ENCODE peak calls at places on chromosomes 5 and 9, in five cellular contexts. Z is upper lobe of left lung, E is trophoblast cell, H is body of pancreas, L is Caco-2. O is an unnamed sample. For H3K36me3, the result is how much of the 10 kb centered on the place peaks cover.

GRCh38 chr5:164051745-164052144 is 546.3 kb downstream of the MAT2B start:
- DNase-seq in Z (no peak), E (no peak), H (no peak), L (no peak), O (no peak)

GRCh38 chr5:111075520-111075919 is 4.0 kb downstream of the TSLP start:
- DNase-seq in Z (no peak), E (no peak), H (no peak), L (no peak), O (no peak)

GRCh38 chr9:101469026-101469425 is 33.5 kb upstream of the ALDOB start:
- DNase-seq in Z (no peak), E (no peak), H (no peak), L (no peak), O (no peak)

GRCh38 chr5:167295686-167296015 is 995.8 kb upstream of the WWC1 start:
- DNase-seq in Z (no peak), E (no peak), H (no peak), L (no peak), O (no peak)

GRCh38 chr9:131008563-131008908 is 438 bp upstream of the LAMC3 start:
- DNase-seq in Z (no peak), E (no peak), H (no peak), L (no peak), O (no peak)

GRCh38 chr9:124780060-124780756 is 3.3 kb downstream of the OLFML2A start:
- DNase-seq in Z (no peak), E (no peak), H (no peak), L (no peak), O (no peak)

GRCh38 chr5:151179489-151179840 is 21.9 kb upstream of the ANXA6 start:
- DNase-seq in Z (no peak), E (no peak), H (no peak), L (no peak), O (no peak)

GRCh38 chr5:103847060-103847459 is 284.5 kb upstream of the NUDT12 start:
- DNase-seq in Z (no peak), E (no peak), H (no peak), L (no peak), O (no peak)

GRCh38 chr5:74648835-74649286 is 8.3 kb upstream of the ENC1 start:
- DNase-seq in Z (no peak), E (peak), H (peak), L (peak), O (no peak)

GRCh38 chr5:142586552-142586951 is 99.3 kb downstream of the FGF1 start:
- DNase-seq in Z (no peak), E (no peak), H (no peak), L (no peak), O (no peak)

DNA sequence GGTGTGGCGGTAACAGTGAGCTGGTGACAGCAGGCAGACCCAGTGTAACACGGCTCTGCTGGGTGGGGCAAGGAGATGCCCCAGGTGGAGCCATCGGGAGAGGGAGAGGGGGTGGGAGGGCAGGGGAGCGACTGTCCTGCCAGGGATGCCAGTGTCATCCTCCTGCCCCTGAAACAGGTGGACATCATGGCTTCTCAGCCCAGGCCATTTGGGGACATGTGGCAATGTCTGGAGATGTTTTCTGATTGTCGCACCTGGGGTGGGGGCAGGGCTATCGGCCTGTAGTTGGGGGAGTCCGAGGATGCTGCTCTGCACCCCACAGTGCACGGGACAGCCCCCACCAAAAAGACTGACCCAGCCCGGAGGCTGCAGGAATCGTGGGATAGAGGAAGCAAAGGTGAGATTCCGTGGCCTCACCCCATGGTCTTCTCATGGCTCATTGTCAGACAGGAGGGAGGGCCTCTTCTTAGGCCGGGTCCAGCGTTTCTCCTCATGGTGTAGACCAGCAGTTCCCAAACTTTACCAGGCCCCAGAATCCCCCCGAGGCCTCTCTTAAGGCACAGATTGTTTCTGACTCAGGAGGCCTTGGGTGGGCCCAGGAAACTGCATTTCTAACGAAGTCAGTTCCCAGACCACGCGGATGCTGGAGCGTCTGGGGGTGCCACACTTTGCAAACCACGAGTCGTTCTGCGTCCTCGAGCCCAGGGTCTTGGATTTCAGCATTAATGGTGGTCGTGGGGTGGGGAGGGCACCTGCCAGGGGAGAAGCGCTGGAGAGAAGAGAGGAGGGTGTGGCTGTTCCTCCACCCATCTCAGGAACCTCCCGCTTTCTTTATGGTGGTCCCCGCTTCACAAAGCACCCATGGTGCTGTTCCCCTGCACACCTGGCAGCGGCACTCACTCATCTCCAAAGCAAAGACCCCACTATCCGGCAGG is 11.0 kb downstream of the COL5A1 start:
- DNase-seq in Z (no peak), E (no peak), H (no peak), L (no peak), O (no peak)
- H3K4me3 ChIP-seq in Z (no peak), E (no peak), H (no peak), L (no peak), O (no peak)

GRCh38 chr9:37443566-37443965 is 21.1 kb downstream of the GRHPR start:
- DNase-seq in Z (no peak), E (peak), H (no peak), L (no peak), O (no peak)
- H3K36me3 ChIP-seq in Z (under half), E (under half), H (under half), L (under half), O (under half)

GRCh38 chr5:154133591-154133990 is 56.9 kb upstream of the GALNT10 start:
- DNase-seq in Z (peak), E (no peak), H (no peak), L (peak), O (no peak)
- H3K4me3 ChIP-seq in Z (no peak), E (no peak), H (no peak), L (no peak), O (no peak)

GRCh38 chr9:37004424-37004935 is 29.6 kb downstream of the PAX5 start:
- DNase-seq in Z (no peak), E (no peak), H (no peak), L (no peak), O (no peak)

GRCh38 chr9:37001461-37001860 is 32.6 kb downstream of the PAX5 start:
- DNase-seq in Z (peak), E (no peak), H (no peak), L (no peak), O (no peak)

GRCh38 chr9:37002036-37002412 is 32.0 kb downstream of the PAX5 start:
- DNase-seq in Z (no peak), E (no peak), H (no peak), L (no peak), O (no peak)

GRCh38 chr9:36999728-37000333 is 34.2 kb downstream of the PAX5 start:
- DNase-seq in Z (no peak), E (no peak), H (no peak), L (no peak), O (no peak)

DNA sequence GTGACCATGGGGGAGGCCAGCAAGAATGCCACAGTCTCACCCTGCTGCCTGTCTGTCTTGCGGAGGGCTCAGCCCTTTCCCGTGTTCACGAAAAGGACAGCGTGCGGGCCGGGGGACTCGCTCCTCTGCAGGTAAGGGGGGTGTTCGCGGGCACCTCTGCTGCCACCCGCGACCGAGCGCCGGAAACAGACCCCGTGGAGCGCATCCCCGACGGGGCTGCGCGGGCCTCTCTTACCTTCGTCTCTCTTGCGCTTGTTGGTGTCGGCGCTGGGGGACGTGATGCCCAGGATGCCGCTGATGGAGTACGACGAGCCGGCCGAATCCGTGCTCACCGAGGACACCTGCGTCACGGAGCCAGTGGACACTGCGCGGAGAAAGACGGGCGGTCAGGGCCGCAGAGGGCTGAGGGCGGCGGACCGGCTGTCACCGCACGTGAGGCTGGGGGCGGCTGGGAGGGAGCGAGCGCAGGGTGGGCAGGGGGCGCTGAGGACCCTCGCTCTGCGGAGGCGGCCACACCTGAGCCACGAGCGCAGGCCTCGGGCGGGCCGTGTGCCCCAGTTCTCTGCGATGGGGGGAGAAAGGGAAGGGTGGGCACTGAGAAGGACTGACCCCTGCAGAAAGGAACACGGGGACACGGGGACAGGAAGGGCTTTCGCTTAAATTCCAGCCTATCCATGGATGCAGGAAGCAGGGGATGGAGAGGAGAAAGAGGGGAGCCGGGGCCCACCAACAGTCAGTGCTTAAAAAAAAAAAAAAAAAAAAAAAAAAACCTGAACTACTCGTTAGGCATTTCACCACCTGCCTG is 31.5 kb downstream of the PAX5 start:
- DNase-seq in Z (peak), E (no peak), H (no peak), L (no peak), O (no peak)
- H3K36me3 ChIP-seq in Z (under half), E (under half), H (under half), L (under half), O (under half)

O was measured in vagina.